ENCODE peak calls at places on chromosomes 2 and 18, in seven cellular contexts. Z, W, J, F, M, O and K are unnamed samples.

GRCh38 chr18:53797998-53798397 is 426.5 kb downstream of the MBD2 start:
- DNase-seq in W (no peak), J (no peak), M (no peak), Z (no peak), F (no peak), O (no peak), K (no peak)

GRCh38 chr2:138602166-138602460 is 100.5 kb downstream of the SPOPL start:
- DNase-seq in J (no peak), Z (no peak), O (no peak), W (no peak), F (no peak), M (no peak), K (no peak)

GRCh38 chr2:235692671-235693171 is 198.9 kb downstream of the AGAP1 start:
- DNase-seq in Z (no peak), J (no peak), F (no peak), M (no peak), O (no peak), W (peak), K (peak)

GRCh38 chr2:111665551-111666116 is 218.4 kb downstream of the ANAPC1 start:
- DNase-seq in O (no peak), Z (no peak), W (no peak), F (no peak), M (no peak), J (no peak), K (peak)

GRCh38 chr2:160353166-160353565 is 140.4 kb downstream of the RBMS1 start:
- DNase-seq in J (no peak), W (no peak), O (no peak), M (no peak), F (no peak), Z (no peak), K (no peak)

GRCh38 chr2:128786800-128787478 is 468.3 kb upstream of the HS6ST1 start:
- DNase-seq in Z (no peak), W (peak), M (no peak), F (no peak), J (no peak), O (peak), K (peak)

GRCh38 chr2:157262248-157262647 is 4.7 kb downstream of the GALNT5 start:
- DNase-seq in W (no peak), M (no peak), Z (no peak), F (no peak), O (no peak), J (no peak), K (no peak)

GRCh38 chr2:199302851-199303250 is 154.9 kb downstream of the SATB2 start:
- DNase-seq in Z (no peak), M (no peak), O (peak), J (no peak), W (no peak), F (no peak), K (no peak)

GRCh38 chr2:20584637-20585321 is 66.1 kb downstream of the HS1BP3 start:
- DNase-seq in O (peak), W (peak), Z (peak), M (peak), J (peak), F (no peak), K (peak)

GRCh38 chr18:43772907-43773306 is 495.6 kb upstream of the SYT4 start:
- DNase-seq in M (no peak), O (no peak), Z (no peak), W (no peak), J (no peak), F (peak), K (no peak)

GRCh38 chr2:46494596-46494995 is 15.2 kb downstream of the TMEM247 start:
- DNase-seq in W (no peak), Z (no peak), F (no peak), J (no peak), M (no peak), O (no peak), K (no peak)

GRCh38 chr2:22697054-22697453 is 687.9 kb upstream of the KLHL29 start:
- DNase-seq in M (no peak), F (no peak), J (no peak), Z (no peak), W (no peak), O (no peak), K (no peak)

GRCh38 chr2:234846589-234847363 is 105.0 kb upstream of the SH3BP4 start:
- DNase-seq in O (no peak), W (no peak), J (no peak), F (no peak), Z (no peak), M (no peak), K (no peak)

GRCh38 chr2:122528061-122528460 is 772.6 kb downstream of the TSN start:
- DNase-seq in O (no peak), J (no peak), M (no peak), Z (no peak), W (no peak), F (no peak), K (no peak)

GRCh38 chr2:164789986-164790385 is 51.6 kb downstream of the COBLL1 start:
- DNase-seq in J (no peak), F (no peak), Z (no peak), O (no peak), W (no peak), M (no peak), K (no peak)

GRCh38 chr2:1769703-1770422 is 25.5 kb upstream of the PXDN start:
- DNase-seq in M (peak), W (no peak), Z (peak), F (peak), J (peak), O (peak), K (no peak)

GRCh38 chr2:70607121-70607551 is 53.5 kb upstream of the TGFA start:
- DNase-seq in J (no peak), M (no peak), O (no peak), W (no peak), F (no peak), Z (no peak), K (no peak)

DNA sequence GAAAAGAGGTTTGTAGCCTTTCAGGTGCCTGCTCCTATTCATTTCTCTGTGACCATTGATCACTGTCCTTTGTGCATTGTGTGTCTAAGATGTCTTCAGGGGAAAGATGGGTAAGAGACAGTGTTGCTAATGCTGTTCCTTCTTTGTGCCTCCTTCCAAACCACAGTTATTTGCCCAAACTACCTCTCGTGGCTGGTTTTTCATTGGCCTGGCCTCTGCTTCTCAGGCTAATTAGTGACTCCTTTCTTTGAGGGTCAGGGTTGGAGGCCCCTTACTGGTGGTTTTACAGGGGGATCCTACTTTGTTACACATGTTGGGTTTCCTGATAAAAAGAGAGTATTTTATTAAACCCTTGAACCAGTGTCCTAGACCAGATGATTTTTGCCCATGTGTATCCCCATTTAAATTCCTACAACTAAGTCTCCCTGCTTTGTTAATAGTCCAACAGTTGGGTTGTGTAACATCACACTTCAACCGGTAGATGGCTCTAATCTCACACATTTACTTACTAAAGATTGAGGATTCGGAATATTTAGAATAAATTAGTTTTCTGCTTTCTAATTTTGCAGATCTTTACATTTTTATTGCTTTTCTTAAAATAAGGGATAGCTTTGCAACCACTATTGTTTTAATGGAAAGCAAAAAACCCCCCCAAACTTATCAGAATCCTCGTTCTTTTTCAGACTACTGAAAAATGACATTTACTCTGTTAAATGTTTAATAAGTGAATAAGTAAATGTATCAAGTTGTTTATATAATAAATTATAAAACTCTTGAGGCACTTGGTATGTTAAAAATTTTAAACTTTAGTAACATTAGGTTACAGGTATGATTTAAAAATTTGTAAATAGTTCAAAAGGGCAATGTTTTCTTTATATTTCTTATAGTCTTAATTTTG is 2.4 kb downstream of the MARS2 start:
- DNase-seq in M (no peak), J (peak), Z (no peak), F (no peak), W (no peak), O (peak), K (no peak)
- H3K4me3 ChIP-seq in M (no peak), J (peak), Z (no peak), F (peak), W (peak), O (peak), K (no peak)

DNA sequence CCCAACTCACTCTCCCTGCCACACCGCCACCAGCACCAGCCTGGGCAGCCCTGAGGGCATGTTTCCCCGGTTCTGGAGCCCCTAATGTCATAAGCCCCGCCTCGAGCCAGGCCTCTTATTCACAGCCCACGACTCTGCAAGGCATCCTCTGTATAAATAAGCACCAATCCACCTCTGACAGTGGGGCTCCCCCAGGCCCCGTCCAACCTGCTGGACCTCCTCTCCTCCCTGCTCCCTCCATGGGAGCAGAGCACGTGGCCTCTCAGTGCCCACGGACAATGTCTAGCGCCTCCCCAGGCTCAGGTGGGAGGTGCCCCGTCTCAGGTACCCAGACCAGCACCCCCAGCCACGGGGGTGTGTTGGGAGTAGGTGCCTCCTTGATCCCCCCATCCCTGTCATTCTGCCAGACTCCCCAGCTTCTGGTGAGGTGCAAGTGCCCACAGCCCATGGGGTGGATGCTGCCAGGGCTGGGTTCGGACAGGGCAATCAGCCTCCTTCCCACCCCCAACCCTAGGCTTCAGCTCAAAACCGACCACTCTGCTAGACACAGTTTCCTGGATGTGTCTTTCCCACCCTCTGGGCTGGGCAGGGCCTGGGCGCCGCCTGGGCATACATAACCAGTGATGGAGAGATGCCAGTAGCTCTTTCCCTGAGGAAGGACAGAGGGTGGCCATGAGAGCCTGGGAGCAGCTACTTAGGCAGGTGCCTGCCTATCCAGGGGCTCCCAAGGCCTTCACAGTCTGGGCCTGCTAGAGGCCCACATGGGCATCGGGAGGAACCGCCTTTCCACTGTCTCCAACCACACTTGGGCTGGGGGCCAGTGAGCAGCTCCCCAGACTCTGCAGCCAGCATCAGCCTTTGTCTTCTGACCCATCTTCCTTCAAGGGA is 1.6 kb upstream of the ADRA2B start:
- DNase-seq in W (peak), F (no peak), M (peak), Z (no peak), J (peak), O (no peak), K (no peak)
- TF ChIP-seq CTCF in W (no peak), F (no peak), M (no peak), Z (no peak), J (no peak), O (no peak), K (no peak)

GRCh38 chr2:226649201-226649600 is 150.4 kb downstream of the IRS1 start:
- DNase-seq in J (no peak), W (no peak), M (no peak), O (no peak), F (no peak), Z (no peak), K (no peak)

GRCh38 chr2:226644342-226644957 is 155.2 kb downstream of the IRS1 start:
- DNase-seq in F (peak), O (peak), M (no peak), J (no peak), W (no peak), Z (no peak), K (no peak)

GRCh38 chr2:226643550-226644275 is 155.9 kb downstream of the IRS1 start:
- DNase-seq in O (no peak), F (no peak), W (no peak), Z (no peak), M (no peak), J (no peak), K (no peak)

GRCh38 chr2:226649871-226650660 is 149.6 kb downstream of the IRS1 start:
- DNase-seq in F (peak), M (peak), O (peak), Z (peak), J (peak), W (peak), K (peak)

GRCh38 chr2:226647626-226648518 is 151.7 kb downstream of the IRS1 start:
- DNase-seq in O (peak), F (no peak), W (no peak), J (no peak), M (no peak), Z (no peak), K (no peak)
- TF ChIP-seq POLR2A in O (no peak), F (no peak), W (no peak), J (no peak), M (no peak), Z (no peak), K (no peak)

GRCh38 chr2:127080941-127081769 is 25.8 kb downstream of the BIN1 start:
- DNase-seq in W (peak), F (no peak), M (no peak), O (no peak), Z (peak), J (no peak), K (no peak)
- H3K4me3 ChIP-seq in W (peak), F (no peak), M (no peak), O (no peak), Z (no peak), J (no peak), K (no peak)

GRCh38 chr18:10249270-10249669 is 205.2 kb upstream of the APCDD1 start:
- DNase-seq in Z (no peak), W (no peak), J (no peak), M (no peak), F (no peak), O (no peak), K (no peak)
- TF ChIP-seq CTCF in Z (no peak), W (no peak), J (no peak), M (no peak), F (no peak), O (no peak), K (no peak)

DNA sequence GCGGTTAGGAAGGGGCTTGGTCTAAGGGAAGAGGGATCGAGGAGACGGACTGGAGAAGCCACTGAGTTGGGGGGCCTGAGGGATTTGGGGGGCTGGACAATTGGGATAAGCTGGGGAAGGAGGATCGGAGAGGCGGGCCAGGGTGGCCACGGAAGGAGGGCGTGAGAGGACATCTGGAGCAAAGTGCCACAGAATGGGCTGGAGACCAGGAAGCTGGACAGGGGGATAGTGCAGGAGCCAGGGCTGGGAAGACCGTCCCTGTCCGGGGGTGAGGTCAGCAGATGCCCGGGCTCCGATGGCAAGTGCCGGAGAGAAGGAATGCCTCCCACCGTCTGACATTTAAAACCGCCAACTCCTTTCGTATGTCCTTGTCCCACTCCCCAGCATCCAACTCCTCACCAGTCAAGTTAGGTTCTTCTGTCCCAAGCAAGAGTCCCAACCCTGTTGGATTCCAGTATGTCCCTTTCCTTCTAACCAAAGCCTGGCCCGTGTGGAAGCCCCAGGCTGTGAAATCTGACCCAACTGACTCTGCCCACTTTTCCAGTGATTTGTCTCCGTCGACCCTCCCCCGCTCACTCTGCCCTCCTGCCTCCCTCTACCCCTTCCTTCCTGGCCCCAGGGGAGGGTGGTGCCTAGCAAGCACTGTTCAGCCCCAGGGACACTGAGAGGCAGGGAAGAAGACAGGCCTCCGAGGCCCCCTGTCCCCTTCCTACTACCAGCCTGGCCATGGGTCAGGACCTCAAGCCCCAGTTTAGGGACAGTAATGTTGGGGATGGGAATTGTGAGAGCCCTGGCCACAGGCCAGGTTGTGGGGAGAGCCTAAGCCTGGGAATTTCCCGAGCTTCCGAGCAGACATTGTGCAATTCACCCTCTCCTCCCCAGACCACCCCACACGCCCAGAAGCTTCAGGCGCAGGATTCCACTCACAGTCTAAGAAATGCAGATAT is 31.5 kb upstream of the TMBIM1 start:
- DNase-seq in F (no peak), W (no peak), O (peak), J (peak), Z (peak), M (peak), K (peak)
- TF ChIP-seq POLR2A in F (no peak), W (no peak), O (no peak), J (no peak), Z (no peak), M (no peak), K (no peak)

GRCh38 chr2:54572636-54573531 is 116.8 kb downstream of the SPTBN1 start:
- DNase-seq in W (no peak), M (no peak), J (no peak), Z (no peak), F (no peak), O (peak), K (no peak)

GRCh38 chr2:54573532-54573915 is 117.4 kb downstream of the SPTBN1 start:
- DNase-seq in F (no peak), O (no peak), M (no peak), Z (no peak), J (no peak), W (no peak), K (no peak)

GRCh38 chr2:54575379-54575888 is 119.3 kb downstream of the SPTBN1 start:
- DNase-seq in Z (no peak), O (peak), W (no peak), M (no peak), F (no peak), J (no peak), K (no peak)

GRCh38 chr2:54574107-54574859 is 118.2 kb downstream of the SPTBN1 start:
- DNase-seq in J (no peak), W (no peak), O (peak), M (no peak), Z (no peak), F (peak), K (no peak)

GRCh38 chr2:54574860-54575247 is 118.7 kb downstream of the SPTBN1 start:
- DNase-seq in O (no peak), J (no peak), W (no peak), F (no peak), Z (no peak), M (no peak), K (no peak)
- H3K4me3 ChIP-seq in O (no peak), J (no peak), W (peak), F (no peak), Z (no peak), M (no peak), K (no peak)

DNA sequence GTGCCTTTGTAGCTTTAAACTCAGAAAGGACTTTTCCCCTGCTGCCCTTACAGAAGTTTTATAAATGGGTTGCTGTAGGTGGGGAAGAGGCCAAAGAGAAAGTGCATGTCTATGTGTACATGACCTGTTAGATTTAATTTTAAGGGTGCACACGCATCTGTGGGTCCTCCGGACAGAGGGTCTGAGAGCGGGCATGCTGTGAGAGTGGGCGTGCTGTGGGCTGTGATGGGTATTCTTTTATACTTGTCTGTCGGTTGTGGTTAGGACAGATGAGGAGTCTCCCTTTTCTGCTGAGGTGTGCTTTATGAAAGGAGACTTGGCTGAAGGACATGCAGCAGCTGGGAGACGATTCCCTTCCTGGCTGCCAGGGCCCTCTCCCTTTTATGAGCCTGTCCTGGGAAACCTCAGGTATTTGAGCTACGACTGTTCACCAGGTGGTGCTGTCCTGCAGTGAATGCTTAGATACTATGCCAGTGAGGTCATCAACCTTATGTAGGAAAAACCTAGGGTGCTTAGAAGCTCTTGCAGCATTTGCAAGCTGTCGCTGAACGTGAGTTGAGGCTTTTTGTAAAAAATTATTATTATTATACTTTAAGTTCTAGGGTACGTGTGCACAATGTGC is 67.5 kb downstream of the TANC1 start:
- DNase-seq in F (no peak), O (peak), Z (peak), W (no peak), J (peak), M (no peak), K (peak)
- TF ChIP-seq CTCF in F (peak), O (peak), Z (peak), W (no peak), J (peak), M (no peak), K (no peak)

GRCh38 chr2:241271641-241272297 is 43.7 kb downstream of the HDLBP start:
- DNase-seq in M (peak), J (peak), F (peak), O (peak), W (peak), Z (peak), K (peak)
- TF ChIP-seq POLR2A in M (no peak), J (no peak), F (no peak), O (peak), W (no peak), Z (peak), K (no peak)